ENCODE peak calls at places on chromosomes 6 and 20, in seven cellular contexts. W is AG08395; P is GM20000; O is left cardiac atrium; H is IMR-90; U is CD8-positive, alpha-beta T cell; Z is fibroblast of mammary gland. V is an unnamed sample.

GRCh38 chr6:31588871-31589650 is 3.0 kb downstream of the LST1 start:
- DNase-seq in H (no peak), O (no peak), U (no peak), Z (peak; percentile 25), P (no peak), W (no peak), V (no peak)

GRCh38 chr6:163806761-163807499 is 392.4 kb downstream of the QKI start:
- DNase-seq in H (peak; percentile 25), Z (peak; percentile 74), P (no peak), O (no peak), U (no peak), W (peak; percentile 38), V (no peak)

GRCh38 chr20:25064561-25064960 is 6.6 kb upstream of the ACSS1 start:
- DNase-seq in Z (no peak), U (no peak), W (no peak), O (no peak), P (no peak), H (no peak), V (no peak)

GRCh38 chr20:13337090-13337784 is 116.2 kb downstream of the ISM1 start:
- DNase-seq in W (peak; percentile 0), O (no peak), Z (no peak), H (no peak), P (no peak), U (no peak), V (no peak)

GRCh38 chr20:17796096-17796563 is 96.4 kb downstream of the BANF2 start:
- DNase-seq in P (no peak), W (peak; percentile 82), O (peak; percentile 55), H (peak; percentile 68), U (no peak), Z (peak; percentile 85), V (no peak)

GRCh38 chr6:901696-902455 is 208.9 kb upstream of the EXOC2 start:
- DNase-seq in O (no peak), W (no peak), P (no peak), H (no peak), U (no peak), Z (no peak), V (no peak)

GRCh38 chr6:52063584-52064400 is 23.6 kb downstream of the PKHD1 start:
- DNase-seq in U (peak; percentile 45), H (peak; percentile 30), O (peak; percentile 25), W (peak; percentile 53), P (peak; percentile 63), Z (peak; percentile 48), V (peak; percentile 75)

GRCh38 chr6:28474441-28475219 is 31.3 kb upstream of the ZSCAN23 start:
- DNase-seq in Z (peak; percentile 93), U (no peak), P (peak; percentile 70), H (peak; percentile 92), O (no peak), W (peak; percentile 64), V (no peak)

GRCh38 chr6:14126250-14126649 is 8.7 kb downstream of the CD83 start:
- DNase-seq in O (no peak), U (no peak), Z (no peak), H (peak; percentile 12), P (no peak), W (no peak), V (no peak)

GRCh38 chr6:43276180-43277082 is 21.6 kb upstream of the SLC22A7 start:
- DNase-seq in P (peak; percentile 66), O (no peak), Z (no peak), U (peak; percentile 22), W (no peak), H (no peak), V (no peak)

GRCh38 chr6:16238057-16238657 is at the start of gene GMPR:
- DNase-seq in O (peak; percentile 88), P (peak; percentile 86), H (peak; percentile 39), W (peak; percentile 82), U (peak; percentile 60), Z (no peak), V (peak; percentile 65)

GRCh38 chr6:40907198-40907701 is 131.8 kb downstream of the UNC5CL start:
- DNase-seq in W (peak; percentile 69), Z (peak; percentile 23), U (no peak), H (peak; percentile 9), P (no peak), O (peak; percentile 43), V (no peak)

GRCh38 chr6:34425132-34425497 is 754 bp downstream of the RPS10 start:
- DNase-seq in Z (no peak), H (no peak), W (no peak), O (no peak), P (no peak), U (no peak), V (no peak)

GRCh38 chr20:44785768-44786167 is 24.6 kb downstream of the RIMS4 start:
- DNase-seq in P (no peak), Z (no peak), H (no peak), W (peak; percentile 30), U (no peak), O (no peak), V (no peak)

GRCh38 chr6:41963371-41963770 is 21.8 kb upstream of the CCND3 start:
- DNase-seq in U (no peak), Z (no peak), O (no peak), W (no peak), H (no peak), P (no peak), V (no peak)

GRCh38 chr6:4939241-4939640 is 64.6 kb downstream of the RPP40 start:
- DNase-seq in U (no peak), H (no peak), O (no peak), W (no peak), P (no peak), Z (no peak), V (no peak)

GRCh38 chr20:52047811-52048302 is 143.7 kb downstream of the ZFP64 start:
- DNase-seq in P (peak; percentile 26), Z (peak; percentile 55), H (peak; percentile 67), W (no peak), U (peak; percentile 3), O (no peak), V (no peak)

GRCh38 chr20:51420111-51420510 is 122.4 kb downstream of the NFATC2 start:
- DNase-seq in U (no peak), W (peak; percentile 51), P (no peak), H (peak; percentile 62), Z (peak; percentile 53), O (no peak), V (no peak)

GRCh38 chr6:135227349-135227748 is 46.2 kb downstream of the MYB start:
- DNase-seq in H (no peak), O (no peak), Z (no peak), U (no peak), W (no peak), P (no peak), V (no peak)

GRCh38 chr6:89145962-89146747 is at the start of gene PM20D2:
- DNase-seq in U (peak; percentile 54), P (peak; percentile 91), W (peak; percentile 49), Z (peak; percentile 29), H (peak; percentile 20), O (peak; percentile 78), V (peak; percentile 87)

GRCh38 chr20:407097-407952 is 774 bp upstream of the RBCK1 start:
- DNase-seq in O (peak; percentile 83), P (peak; percentile 94), H (peak; percentile 59), W (peak; percentile 93), Z (peak; percentile 77), U (peak; percentile 48), V (peak; percentile 60)

GRCh38 chr6:5091210-5091609 is 6.1 kb downstream of the PPP1R3G start:
- DNase-seq in P (no peak), W (no peak), O (no peak), Z (no peak), H (no peak), U (no peak), V (peak; percentile 56)

GRCh38 chr6:170423030-170423429 is 116.5 kb downstream of the FAM120B start:
- DNase-seq in Z (no peak), H (no peak), U (no peak), O (no peak), W (no peak), P (peak; percentile 60), V (no peak)

GRCh38 chr6:138421089-138421488 is 17.1 kb downstream of the HEBP2 start:
- DNase-seq in W (no peak), U (no peak), O (no peak), Z (no peak), H (no peak), P (no peak), V (no peak)

GRCh38 chr6:170031684-170032121 is 259.2 kb downstream of the DLL1 start:
- DNase-seq in W (no peak), U (no peak), O (no peak), H (no peak), Z (no peak), P (no peak), V (no peak)

GRCh38 chr20:1299522-1299921 is 29.4 kb downstream of the SDCBP2 start:
- DNase-seq in H (no peak), W (no peak), Z (no peak), U (peak; percentile 16), O (no peak), P (no peak), V (peak; percentile 44)

GRCh38 chr6:132714160-132714559 is 305 bp upstream of the VNN1 start:
- DNase-seq in P (no peak), W (no peak), H (no peak), O (no peak), U (no peak), Z (no peak), V (no peak)

GRCh38 chr6:157628463-157628862 is 194.6 kb upstream of the SNX9 start:
- DNase-seq in H (no peak), U (no peak), O (no peak), Z (no peak), P (no peak), W (no peak), V (no peak)

GRCh38 chr6:38650207-38650752 is 10.6 kb upstream of the BTBD9 start:
- DNase-seq in W (no peak), U (no peak), H (no peak), Z (no peak), P (no peak), O (no peak), V (no peak)

GRCh38 chr6:31178143-31179041 is 7.9 kb upstream of the POU5F1 start:
- DNase-seq in W (no peak), P (no peak), O (no peak), U (no peak), H (no peak), Z (no peak), V (no peak)

GRCh38 chr6:73079611-73079955 is 145.7 kb downstream of the KHDC1L start:
- DNase-seq in U (no peak), O (no peak), Z (peak; percentile 71), H (peak; percentile 84), P (no peak), W (peak; percentile 32), V (no peak)

GRCh38 chr6:38640216-38640909 is 634 bp upstream of the BTBD9 start:
- DNase-seq in O (peak; percentile 24), Z (no peak), P (no peak), W (no peak), U (no peak), H (no peak), V (no peak)

GRCh38 chr6:110979565-110980096 is 2.2 kb upstream of the RPF2 start:
- DNase-seq in H (no peak), P (no peak), U (no peak), W (no peak), Z (no peak), O (no peak), V (no peak)

GRCh38 chr6:53465732-53466131 is 79.2 kb downstream of the GCLC start:
- DNase-seq in H (peak; percentile 23), Z (peak; percentile 47), O (no peak), P (no peak), U (no peak), W (no peak), V (no peak)

GRCh38 chr6:16974729-16975359 is 127.0 kb upstream of the STMND1 start:
- DNase-seq in P (no peak), W (no peak), U (no peak), H (no peak), Z (no peak), O (no peak), V (no peak)

GRCh38 chr20:36854343-36855240 is 21.3 kb upstream of the TLDC2 start:
- DNase-seq in U (no peak), H (peak; percentile 28), Z (peak; percentile 42), P (no peak), W (no peak), O (no peak), V (no peak)

GRCh38 chr6:90611996-90612690 is 25.3 kb upstream of the MAP3K7 start:
- DNase-seq in W (no peak), P (no peak), U (no peak), Z (no peak), H (no peak), O (no peak), V (no peak)

GRCh38 chr6:97841763-97842162 is 558.7 kb upstream of the MMS22L start:
- DNase-seq in W (peak; percentile 34), P (no peak), H (no peak), O (no peak), Z (peak; percentile 88), U (no peak), V (no peak)

V was measured in germinal center.